ENCODE peak calls at places on chromosomes 11 and 22, in six cellular contexts. R is A549, J is K562, K is HEK293T, X is HepG2, I is GM12878. E is an unnamed sample.

GRCh38 chr11:38176812-38177322 is 1578.8 kb upstream of the RAG2 start:
- DNase-seq in R (no peak), J (no peak), K (no peak), X (no peak), I (no peak), E (no peak)

GRCh38 chr11:45530111-45530510 is 135.3 kb downstream of the CHST1 start:
- DNase-seq in R (no peak), J (no peak), K (no peak), X (no peak), I (no peak), E (no peak)

GRCh38 chr11:65591939-65592814 is 3.4 kb downstream of the KCNK7 start:
- DNase-seq in R (no peak), J (no peak), K (no peak), X (no peak), I (no peak), E (peak)

GRCh38 chr11:8382436-8383053 is 118.9 kb upstream of the LMO1 start:
- DNase-seq in R (no peak), J (no peak), K (no peak), X (no peak), I (no peak), E (peak)

GRCh38 chr11:2398664-2399355 is 1.7 kb upstream of the TSSC4 start:
- DNase-seq in R (no peak), J (no peak), K (no peak), X (no peak), I (no peak), E (no peak)

GRCh38 chr11:93921695-93922468 is 71.5 kb upstream of the VSTM5 start:
- DNase-seq in R (peak), J (peak), K (peak), X (peak), I (peak), E (peak)

GRCh38 chr11:15526859-15527450 is 412.2 kb downstream of the INSC start:
- DNase-seq in R (no peak), J (no peak), K (no peak), X (no peak), I (no peak), E (no peak)

GRCh38 chr11:102523887-102524286 is 6.7 kb downstream of the MMP7 start:
- DNase-seq in R (no peak), J (no peak), K (no peak), X (no peak), I (no peak), E (no peak)

GRCh38 chr11:2150206-2150847 is 10.7 kb downstream of the INS start:
- DNase-seq in R (peak), J (no peak), K (peak), X (peak), I (no peak), E (peak)

GRCh38 chr22:21015051-21016006 is at the start of gene P2RX6:
- DNase-seq in R (no peak), J (peak), K (no peak), X (no peak), I (no peak), E (peak)

GRCh38 chr11:19076744-19077589 is 16.4 kb upstream of the MRGPRX2 start:
- DNase-seq in R (peak), J (peak), K (peak), X (peak), I (no peak), E (peak)

GRCh38 chr11:37946155-37946766 is 1348.2 kb upstream of the RAG2 start:
- DNase-seq in R (peak), J (peak), K (no peak), X (peak), I (peak), E (peak)

GRCh38 chr22:35754761-35755160 is 37.1 kb downstream of the APOL5 start:
- DNase-seq in R (no peak), J (no peak), K (no peak), X (no peak), I (no peak), E (no peak)

GRCh38 chr11:31926816-31927528 is 115.8 kb upstream of the PAX6 start:
- DNase-seq in R (no peak), J (no peak), K (no peak), X (no peak), I (no peak), E (no peak)

GRCh38 chr11:72781063-72781312 is 12.9 kb downstream of the STARD10 start:
- DNase-seq in R (no peak), J (no peak), K (no peak), X (no peak), I (no peak), E (no peak)

GRCh38 chr22:19853058-19853878 is 1.4 kb downstream of the GNB1L start:
- DNase-seq in R (no peak), J (peak), K (no peak), X (no peak), I (no peak), E (no peak)

GRCh38 chr11:119518746-119519382 is 95.9 kb upstream of the THY1 start:
- DNase-seq in R (no peak), J (peak), K (peak), X (no peak), I (no peak), E (peak)
- TF ChIP-seq BHLHE40 in R (no peak), J (no peak), K (no peak), X (no peak), I (no peak), E (no peak)

DNA sequence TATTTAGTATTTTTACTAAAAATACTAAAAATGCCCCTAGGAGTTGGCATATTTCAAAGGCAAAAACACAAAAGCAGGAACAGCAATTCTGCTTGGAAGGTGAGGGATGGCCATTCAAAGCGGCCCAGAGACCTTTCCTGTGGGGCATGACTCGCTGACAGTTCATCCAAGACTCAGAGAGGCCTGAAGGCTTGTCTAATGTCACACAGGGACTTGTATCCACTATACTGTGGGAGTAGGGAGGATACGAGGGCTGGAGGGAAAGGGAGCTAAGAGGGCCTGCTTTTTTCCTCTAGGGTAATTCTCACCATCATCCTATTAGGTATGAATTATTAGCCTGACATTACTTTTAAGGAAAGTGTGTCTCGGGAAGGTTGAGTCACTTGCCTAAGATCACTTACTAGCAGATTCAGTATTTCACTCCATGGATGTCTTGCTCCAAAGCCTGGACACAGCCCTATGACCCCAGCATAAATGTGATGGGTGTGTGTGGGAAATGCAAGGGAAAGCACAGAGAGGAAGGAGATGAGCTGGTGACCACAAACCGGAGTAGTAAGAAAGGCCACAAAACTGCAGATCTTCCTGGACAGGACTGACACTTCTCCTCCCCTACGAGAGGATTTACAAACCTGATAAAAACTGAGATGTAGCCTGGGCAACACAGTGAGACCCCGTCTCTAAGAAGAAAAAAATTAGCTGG is 16.7 kb upstream of the UCP3 start:
- DNase-seq in R (no peak), J (no peak), K (no peak), X (no peak), I (no peak), E (peak)
- TF ChIP-seq BHLHE40 in R (no peak), J (no peak), K (no peak), X (no peak), I (no peak), E (no peak)

GRCh38 chr11:69918938-69919650 is 99.9 kb upstream of the FGF3 start:
- DNase-seq in R (peak), J (peak), K (peak), X (peak), I (no peak), E (peak)

GRCh38 chr11:69917529-69917928 is 98.3 kb upstream of the FGF3 start:
- DNase-seq in R (no peak), J (no peak), K (no peak), X (no peak), I (no peak), E (no peak)

GRCh38 chr11:69916806-69917387 is 97.7 kb upstream of the FGF3 start:
- DNase-seq in R (no peak), J (no peak), K (no peak), X (no peak), I (no peak), E (no peak)

GRCh38 chr11:69919659-69920499 is 100.7 kb upstream of the FGF3 start:
- DNase-seq in R (no peak), J (no peak), K (no peak), X (no peak), I (no peak), E (no peak)

DNA sequence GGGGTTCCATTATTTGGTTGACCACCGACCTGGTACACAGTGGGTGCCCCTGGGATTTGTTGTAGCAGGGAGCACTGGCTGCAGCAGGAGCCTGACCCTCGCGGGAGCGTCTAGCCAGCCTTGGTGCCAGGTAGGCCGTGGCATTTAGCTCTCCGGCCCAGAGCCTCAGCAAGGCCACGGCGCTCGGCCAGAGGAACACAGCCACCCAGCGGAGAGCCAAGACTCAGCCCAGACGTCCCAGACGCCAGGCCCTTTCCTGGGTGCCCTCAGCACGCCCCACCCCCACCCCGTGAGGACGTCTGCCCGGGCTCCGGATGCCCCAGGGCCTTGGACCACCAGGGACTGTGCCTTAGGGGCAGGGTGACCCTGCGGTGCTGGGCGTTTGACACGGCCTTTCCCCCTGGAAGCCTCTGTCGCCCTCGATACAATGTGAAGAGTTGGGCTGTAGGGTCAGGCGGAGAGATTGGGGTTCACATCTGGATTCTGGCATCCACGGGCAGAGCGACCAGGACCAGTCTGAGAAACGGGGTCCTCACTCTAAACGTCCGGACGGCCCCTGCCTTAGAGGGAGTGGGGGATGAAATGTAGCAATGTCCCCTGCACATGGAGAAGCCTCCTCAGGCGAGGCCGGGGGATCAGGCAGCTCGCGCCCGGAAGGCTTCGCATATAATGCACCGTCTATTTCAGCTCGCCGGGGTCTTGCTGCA is 99.2 kb upstream of the FGF3 start:
- DNase-seq in R (no peak), J (no peak), K (no peak), X (no peak), I (no peak), E (no peak)
- TF ChIP-seq BHLHE40 in R (no peak), J (no peak), K (no peak), X (no peak), I (no peak), E (no peak)

DNA sequence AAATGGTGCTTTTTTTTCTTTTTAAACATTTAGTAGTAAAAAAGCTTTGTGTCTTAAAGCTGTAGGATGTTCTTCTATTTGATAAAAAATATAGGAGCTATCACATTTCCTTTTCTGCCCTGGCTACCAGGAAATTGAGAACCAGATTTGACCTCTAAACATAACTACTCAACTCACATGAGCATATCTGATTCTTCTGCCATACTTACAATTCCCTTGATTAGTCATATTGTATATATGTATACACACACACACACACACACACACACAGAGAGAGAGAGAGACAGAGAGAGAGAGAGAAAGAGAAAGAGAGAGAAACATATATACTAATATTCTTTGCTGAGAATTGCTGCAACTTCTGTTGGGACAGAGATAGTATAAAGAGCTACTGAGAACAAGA is 23.0 kb upstream of the GDPD4 start:
- DNase-seq in R (no peak), J (no peak), K (no peak), X (no peak), I (no peak), E (peak)
- TF ChIP-seq BHLHE40 in R (no peak), J (no peak), K (no peak), X (no peak), I (no peak), E (peak)

GRCh38 chr11:128497057-128497957 is 90.1 kb downstream of the ETS1 start:
- DNase-seq in R (peak), J (no peak), K (no peak), X (no peak), I (peak), E (peak)
- TF ChIP-seq BHLHE40 in R (no peak), J (no peak), K (no peak), X (no peak), I (peak), E (peak)

DNA sequence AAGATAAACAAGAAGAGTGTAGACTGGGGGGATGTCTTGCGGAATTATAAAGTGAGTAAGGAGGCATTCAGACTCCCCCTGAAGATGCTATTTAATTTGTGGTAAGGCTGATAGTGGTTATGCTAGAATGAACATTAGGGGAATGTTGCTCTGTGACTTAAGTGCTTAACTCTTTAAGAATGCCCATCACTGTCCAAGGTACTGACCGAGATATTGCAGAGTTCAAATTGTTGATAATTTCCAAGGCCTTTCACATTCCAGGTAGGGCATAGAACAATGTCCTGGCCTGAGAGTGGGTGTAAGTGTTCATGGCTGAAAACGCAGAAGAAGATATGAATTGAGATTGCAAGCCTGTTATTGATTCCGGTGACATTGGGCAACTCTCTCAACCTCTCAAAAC is 90.3 kb upstream of the SEZ6L start:
- DNase-seq in R (no peak), J (no peak), K (no peak), X (no peak), I (no peak), E (no peak)
- TF ChIP-seq BHLHE40 in R (no peak), J (no peak), K (no peak), X (no peak), I (no peak), E (no peak)

E was measured in IMR-90.